ENCODE peak calls at places on chromosomes 1 and 21, in four cellular contexts. One of them, this sample, is unnamed.

GRCh38 chr1:12314328-12314903 is 84.6 kb downstream of the VPS13D start:
- DNase-seq in NCI-H345: no peak
- DNase-seq in Daoy: no peak
- DNase-seq in stimulated activated CD4-positive, alpha-beta T cell treated with anti-CD3 and anti-CD28 coated beads, Interleukin-15, amount 100 ng/mL, for 24 hours: no peak
- DNase-seq in this sample: peak

GRCh38 chr21:35011681-35012080 is 37.4 kb downstream of the RUNX1 start:
- DNase-seq in Daoy: peak
- DNase-seq in stimulated activated CD4-positive, alpha-beta T cell treated with anti-CD3 and anti-CD28 coated beads, Interleukin-15, amount 100 ng/mL, for 24 hours: no peak
- DNase-seq in NCI-H345: no peak
- DNase-seq in this sample: no peak

GRCh38 chr1:3028531-3029282 is 7.4 kb downstream of the ACTRT2 start:
- DNase-seq in NCI-H345: no peak
- DNase-seq in Daoy: no peak
- DNase-seq in stimulated activated CD4-positive, alpha-beta T cell treated with anti-CD3 and anti-CD28 coated beads, Interleukin-15, amount 100 ng/mL, for 24 hours: no peak
- DNase-seq in this sample: no peak

GRCh38 chr1:64623750-64624445 is 121.0 kb upstream of the RAVER2 start:
- DNase-seq in Daoy: peak
- DNase-seq in NCI-H345: peak
- DNase-seq in stimulated activated CD4-positive, alpha-beta T cell treated with anti-CD3 and anti-CD28 coated beads, Interleukin-15, amount 100 ng/mL, for 24 hours: peak
- DNase-seq in this sample: peak

GRCh38 chr1:156920233-156921052 is at the start of gene LRRC71:
- DNase-seq in Daoy: peak
- DNase-seq in NCI-H345: peak
- DNase-seq in stimulated activated CD4-positive, alpha-beta T cell treated with anti-CD3 and anti-CD28 coated beads, Interleukin-15, amount 100 ng/mL, for 24 hours: peak
- DNase-seq in this sample: peak

GRCh38 chr21:39542736-39543135 is 70.0 kb upstream of the B3GALT5 start:
- DNase-seq in Daoy: no peak
- DNase-seq in stimulated activated CD4-positive, alpha-beta T cell treated with anti-CD3 and anti-CD28 coated beads, Interleukin-15, amount 100 ng/mL, for 24 hours: no peak
- DNase-seq in NCI-H345: no peak
- DNase-seq in this sample: no peak

GRCh38 chr1:209162651-209163050 is 420.9 kb upstream of the CAMK1G start:
- DNase-seq in Daoy: no peak
- DNase-seq in NCI-H345: no peak
- DNase-seq in stimulated activated CD4-positive, alpha-beta T cell treated with anti-CD3 and anti-CD28 coated beads, Interleukin-15, amount 100 ng/mL, for 24 hours: no peak
- DNase-seq in this sample: no peak

GRCh38 chr1:23376890-23377811 is 7.5 kb upstream of the ZNF436 start:
- DNase-seq in NCI-H345: peak
- DNase-seq in Daoy: peak
- DNase-seq in stimulated activated CD4-positive, alpha-beta T cell treated with anti-CD3 and anti-CD28 coated beads, Interleukin-15, amount 100 ng/mL, for 24 hours: no peak
- DNase-seq in this sample: peak

GRCh38 chr1:51214615-51215131 is 21.4 kb upstream of the RNF11 start:
- DNase-seq in stimulated activated CD4-positive, alpha-beta T cell treated with anti-CD3 and anti-CD28 coated beads, Interleukin-15, amount 100 ng/mL, for 24 hours: peak
- DNase-seq in NCI-H345: no peak
- DNase-seq in Daoy: no peak
- DNase-seq in this sample: no peak

GRCh38 chr1:110879758-110880606 is 7.0 kb downstream of the CD53 start:
- DNase-seq in stimulated activated CD4-positive, alpha-beta T cell treated with anti-CD3 and anti-CD28 coated beads, Interleukin-15, amount 100 ng/mL, for 24 hours: peak
- DNase-seq in Daoy: peak
- DNase-seq in NCI-H345: no peak
- DNase-seq in this sample: no peak

GRCh38 chr1:167145965-167146364 is 52.1 kb downstream of the STYXL2 start:
- DNase-seq in NCI-H345: no peak
- DNase-seq in Daoy: no peak
- DNase-seq in stimulated activated CD4-positive, alpha-beta T cell treated with anti-CD3 and anti-CD28 coated beads, Interleukin-15, amount 100 ng/mL, for 24 hours: no peak
- DNase-seq in this sample: no peak

GRCh38 chr1:9075023-9075422 is 5.6 kb upstream of the SLC2A5 start:
- DNase-seq in stimulated activated CD4-positive, alpha-beta T cell treated with anti-CD3 and anti-CD28 coated beads, Interleukin-15, amount 100 ng/mL, for 24 hours: no peak
- DNase-seq in NCI-H345: peak
- DNase-seq in Daoy: no peak
- DNase-seq in this sample: no peak

GRCh38 chr1:61052393-61053280 is 29.7 kb upstream of the NFIA start:
- DNase-seq in Daoy: no peak
- DNase-seq in stimulated activated CD4-positive, alpha-beta T cell treated with anti-CD3 and anti-CD28 coated beads, Interleukin-15, amount 100 ng/mL, for 24 hours: no peak
- DNase-seq in NCI-H345: no peak
- DNase-seq in this sample: no peak

This sample was measured in A673.